ENCODE peak calls at places on chromosome 22, in eight cellular contexts. L is suprapubic skin; K is psoas muscle; F is HFFc6; V is cardiac fibroblast; C is fibroblast of the aortic adventitia; R is activated CD8-positive, alpha-beta T cell treated with anti-CD3 and anti-CD28 coated beads for 36 hours; B is choroid plexus epithelial cell. Z is an unnamed sample.

GRCh38 chr22:31901388-31902137 is 42.8 kb upstream of the YWHAH start:
- DNase-seq in R (no peak), K (no peak), B (peak; percentile 21), F (no peak), L (no peak), V (no peak), C (peak; percentile 54), Z (no peak)

GRCh38 chr22:50524664-50525103 is 714 bp downstream of the SCO2 start:
- DNase-seq in B (no peak), V (no peak), K (no peak), F (no peak), C (no peak), R (no peak), L (peak; percentile 85), Z (no peak)

GRCh38 chr22:29716814-29717213 is 3.0 kb upstream of the CABP7 start:
- DNase-seq in L (no peak), B (peak; percentile 87), F (peak; percentile 65), C (peak; percentile 79), R (peak; percentile 49), K (peak; percentile 60), V (peak; percentile 78), Z (peak; percentile 90)

GRCh38 chr22:42596376-42596775 is 18.3 kb downstream of the POLDIP3 start:
- DNase-seq in C (peak; percentile 45), B (peak; percentile 58), F (no peak), R (no peak), L (no peak), K (no peak), V (no peak), Z (no peak)

GRCh38 chr22:50445071-50445879 is 29.6 kb downstream of the SBF1 start:
- DNase-seq in F (no peak), B (no peak), C (no peak), L (no peak), R (peak; percentile 72), V (no peak), K (peak; percentile 23), Z (no peak)

GRCh38 chr22:23220485-23221350 is 40.4 kb downstream of the BCR start:
- DNase-seq in B (peak; percentile 66), F (no peak), R (peak; percentile 48), L (no peak), V (peak; percentile 57), C (peak; percentile 90), K (no peak), Z (no peak)

GRCh38 chr22:33848251-33848650 is 72.0 kb downstream of the LARGE1 start:
- DNase-seq in V (no peak), B (no peak), R (no peak), K (no peak), C (no peak), L (no peak), F (no peak), Z (no peak)

GRCh38 chr22:24803064-24803542 is 2.9 kb upstream of the SGSM1 start:
- DNase-seq in V (peak; percentile 53), R (peak; percentile 69), L (peak; percentile 64), F (peak; percentile 12), C (peak; percentile 40), B (peak; percentile 50), K (peak; percentile 40), Z (no peak)

GRCh38 chr22:23533771-23534191 is 46.3 kb downstream of the IGLL1 start:
- DNase-seq in F (no peak), C (no peak), V (no peak), L (no peak), K (no peak), R (no peak), B (no peak), Z (no peak)

DNA sequence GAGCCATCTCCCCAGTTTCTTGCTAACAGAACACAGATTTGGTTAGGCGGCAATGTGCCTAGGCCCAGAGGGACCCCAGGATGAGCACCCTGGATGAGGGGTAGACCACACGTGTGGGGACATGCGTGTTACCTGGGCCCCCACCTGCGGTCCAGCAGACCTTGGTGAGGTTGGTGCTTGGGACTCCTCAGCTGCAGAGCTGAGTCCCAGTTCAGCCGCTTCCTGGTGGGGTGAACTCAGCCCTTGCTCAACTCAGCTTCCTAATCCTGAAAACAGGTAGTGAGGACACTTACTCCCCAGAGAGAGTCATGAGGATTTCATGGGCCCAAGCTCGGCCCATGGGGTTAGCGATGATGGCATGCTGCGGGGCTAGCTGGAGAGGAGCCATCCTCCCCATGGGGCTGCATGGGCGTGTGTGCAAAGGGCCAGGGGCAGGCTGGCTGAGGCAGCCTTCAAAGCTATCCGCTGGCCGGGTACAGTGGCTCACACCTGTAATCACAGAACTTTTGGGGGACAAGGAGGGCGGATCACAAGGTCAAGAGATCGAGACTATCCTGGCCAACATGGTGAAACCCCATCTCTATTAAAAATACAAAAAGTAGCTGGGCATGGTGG is 46.9 kb upstream of the SHISAL1 start:
- DNase-seq in L (peak; percentile 38), F (no peak), V (no peak), B (no peak), C (no peak), K (peak; percentile 6), R (no peak), Z (no peak)
- TF ChIP-seq CTCF in L (no peak), F (no peak), V (no peak), B (no peak), C (no peak), K (no peak), R (no peak), Z (no peak)

GRCh38 chr22:38103641-38104040 is 6.8 kb downstream of the BAIAP2L2 start:
- DNase-seq in R (no peak), B (no peak), L (no peak), K (no peak), C (no peak), F (no peak), V (no peak), Z (no peak)

GRCh38 chr22:38098410-38099249 is 11.9 kb downstream of the BAIAP2L2 start:
- DNase-seq in F (peak; percentile 6), L (no peak), K (no peak), R (no peak), V (peak; percentile 46), C (peak; percentile 81), B (no peak), Z (no peak)

GRCh38 chr22:38097058-38097457 is 13.1 kb upstream of the SLC16A8 start:
- DNase-seq in C (no peak), L (no peak), V (no peak), R (no peak), F (no peak), B (no peak), K (no peak), Z (no peak)

DNA sequence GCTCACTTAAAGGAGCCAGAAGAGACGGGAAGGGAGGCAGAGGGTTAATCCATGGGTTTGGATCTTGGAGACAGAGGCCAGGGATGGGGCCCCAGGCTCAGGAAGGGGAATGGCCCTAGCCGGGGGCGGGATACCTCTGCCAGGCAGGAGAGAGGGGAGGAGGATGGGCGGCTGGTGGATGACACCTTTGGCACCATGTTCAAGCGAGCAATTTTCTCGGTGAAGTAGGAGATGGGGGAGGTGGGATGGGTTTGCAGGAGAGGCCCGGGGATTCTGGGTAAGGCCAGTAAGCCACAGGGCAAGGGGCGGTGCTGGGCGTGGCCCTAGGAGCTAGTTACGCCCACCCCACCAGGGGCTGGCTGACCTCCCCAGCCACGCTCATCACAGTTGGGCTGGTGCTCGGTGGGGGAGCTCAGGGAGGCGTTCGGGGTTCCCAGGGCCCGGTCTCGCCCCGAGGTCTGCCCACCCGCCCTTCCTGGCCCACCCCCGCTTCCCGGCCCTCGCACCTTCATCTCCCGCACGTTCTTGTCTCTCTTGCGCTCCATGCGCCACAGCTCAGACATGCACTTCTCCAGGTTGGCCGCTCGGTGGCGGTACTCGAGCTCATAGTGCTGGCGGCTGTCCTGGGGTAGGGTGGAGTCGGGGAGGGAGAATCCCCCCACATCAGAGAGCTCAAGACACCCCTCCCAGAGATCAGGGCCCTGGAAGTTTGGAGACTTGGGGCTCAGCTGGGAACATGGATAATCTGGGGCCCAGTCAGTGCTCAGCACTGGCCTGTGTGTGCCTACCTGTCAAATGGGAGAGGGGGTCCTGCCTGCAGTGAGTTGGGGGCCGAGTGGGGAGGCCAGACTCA is 12.7 kb downstream of the BAIAP2L2 start:
- DNase-seq in C (peak; percentile 15), R (no peak), L (no peak), V (no peak), B (peak; percentile 54), K (no peak), F (no peak), Z (no peak)
- TF ChIP-seq CTCF in C (peak; percentile 48), R (no peak), L (no peak), V (peak; percentile 47), B (peak; percentile 75), K (no peak), F (peak; percentile 70), Z (peak; percentile 43)

GRCh38 chr22:46634011-46634699 is 14.0 kb downstream of the GRAMD4 start:
- DNase-seq in R (no peak), L (no peak), B (no peak), F (no peak), C (no peak), K (no peak), V (no peak), Z (no peak)

GRCh38 chr22:46637711-46638600 is 17.8 kb downstream of the GRAMD4 start:
- DNase-seq in C (no peak), R (no peak), V (no peak), K (no peak), F (no peak), L (no peak), B (no peak), Z (no peak)

GRCh38 chr22:46636221-46637002 is 16.2 kb downstream of the GRAMD4 start:
- DNase-seq in R (no peak), V (no peak), F (no peak), L (no peak), K (peak; percentile 60), B (no peak), C (no peak), Z (no peak)

GRCh38 chr22:46633334-46633890 is 13.2 kb downstream of the GRAMD4 start:
- DNase-seq in C (no peak), B (no peak), K (no peak), V (no peak), F (no peak), L (no peak), R (no peak), Z (no peak)

GRCh38 chr22:46635756-46636155 is 15.6 kb downstream of the GRAMD4 start:
- DNase-seq in K (no peak), C (no peak), L (no peak), R (no peak), B (no peak), V (no peak), F (no peak), Z (no peak)
- TF ChIP-seq CTCF in K (no peak), C (no peak), L (no peak), R (no peak), B (no peak), V (no peak), F (no peak), Z (no peak)

GRCh38 chr22:26508148-26508547 is 4.1 kb downstream of the TFIP11 start:
- DNase-seq in V (no peak), R (no peak), F (no peak), K (no peak), L (no peak), C (no peak), B (no peak), Z (no peak)

GRCh38 chr22:26515938-26516337 is 3.7 kb upstream of the TFIP11 start:
- DNase-seq in R (no peak), F (no peak), V (no peak), B (no peak), C (no peak), L (no peak), K (no peak), Z (no peak)

GRCh38 chr22:26514419-26515161 is 2.3 kb upstream of the TFIP11 start:
- DNase-seq in C (no peak), R (no peak), B (no peak), K (no peak), L (no peak), F (no peak), V (no peak), Z (no peak)

GRCh38 chr22:26513852-26514251 is 1.6 kb upstream of the TFIP11 start:
- DNase-seq in K (no peak), V (no peak), R (no peak), F (no peak), B (no peak), C (no peak), L (no peak), Z (no peak)

GRCh38 chr22:26512149-26512793 is at the start of gene TFIP11:
- DNase-seq in K (peak; percentile 95), F (peak; percentile 88), C (peak; percentile 88), R (peak; percentile 98), L (peak; percentile 97), V (peak; percentile 92), B (peak; percentile 91), Z (peak; percentile 95)
- TF ChIP-seq CTCF in K (no peak), F (peak; percentile 45), C (peak; percentile 1), R (no peak), L (no peak), V (no peak), B (no peak), Z (no peak)